ENCODE peak calls at places on chromosome 2, in five cellular contexts. One of them, this sample, is unnamed.

GRCh38 chr2:128755693-128756371 is 437.2 kb upstream of the HS6ST1 start:
- DNase-seq in mesenchymal stem cell: no peak
- DNase-seq in H1: no peak
- DNase-seq in trophoblast cell: no peak
- DNase-seq in H9: no peak
- DNase-seq in this sample: no peak

GRCh38 chr2:237025090-237025865 is 60.4 kb upstream of the COPS8 start:
- DNase-seq in H9: no peak
- DNase-seq in H1: no peak
- DNase-seq in mesenchymal stem cell: peak
- DNase-seq in trophoblast cell: peak
- DNase-seq in this sample: no peak

GRCh38 chr2:145760781-145761649 is 1241.1 kb upstream of the ZEB2 start:
- DNase-seq in trophoblast cell: no peak
- DNase-seq in mesenchymal stem cell: peak
- DNase-seq in H9: no peak
- DNase-seq in H1: no peak
- DNase-seq in this sample: no peak

GRCh38 chr2:25310965-25311865 is 30.5 kb downstream of the DNMT3A start:
- DNase-seq in mesenchymal stem cell: no peak
- DNase-seq in H1: peak
- DNase-seq in trophoblast cell: no peak
- DNase-seq in H9: peak
- DNase-seq in this sample: no peak

GRCh38 chr2:88187038-88187676 is 17.0 kb downstream of the THNSL2 start:
- DNase-seq in trophoblast cell: peak
- DNase-seq in H1: peak
- DNase-seq in mesenchymal stem cell: peak
- DNase-seq in H9: peak
- DNase-seq in this sample: peak

GRCh38 chr2:208025814-208026184 is 472 bp upstream of the PLEKHM3 start:
- DNase-seq in H9: peak
- DNase-seq in trophoblast cell: no peak
- DNase-seq in H1: no peak
- DNase-seq in mesenchymal stem cell: no peak
- DNase-seq in this sample: no peak

GRCh38 chr2:196823750-196824149 is 14.6 kb upstream of the C2orf66 start:
- DNase-seq in H9: no peak
- DNase-seq in trophoblast cell: peak
- DNase-seq in mesenchymal stem cell: peak
- DNase-seq in H1: no peak
- DNase-seq in this sample: no peak

GRCh38 chr2:88077076-88077475 is 9.5 kb downstream of the SMYD1 start:
- DNase-seq in mesenchymal stem cell: no peak
- DNase-seq in H1: no peak
- DNase-seq in trophoblast cell: no peak
- DNase-seq in H9: no peak
- DNase-seq in this sample: no peak

GRCh38 chr2:127917916-127918315 is 32.2 kb upstream of the AMMECR1L start:
- DNase-seq in H9: no peak
- DNase-seq in H1: no peak
- DNase-seq in mesenchymal stem cell: no peak
- DNase-seq in trophoblast cell: peak
- DNase-seq in this sample: no peak

GRCh38 chr2:183089192-183089851 is 10.8 kb downstream of the DUSP19 start:
- DNase-seq in H9: no peak
- DNase-seq in mesenchymal stem cell: no peak
- DNase-seq in trophoblast cell: no peak
- DNase-seq in H1: no peak
- DNase-seq in this sample: no peak

GRCh38 chr2:144183744-144184143 is 336.2 kb downstream of the ZEB2 start:
- DNase-seq in trophoblast cell: peak
- DNase-seq in H1: no peak
- DNase-seq in mesenchymal stem cell: no peak
- DNase-seq in H9: no peak
- DNase-seq in this sample: no peak

GRCh38 chr2:28610583-28611201 is 114.8 kb downstream of the PLB1 start:
- DNase-seq in mesenchymal stem cell: peak
- DNase-seq in H1: no peak
- DNase-seq in H9: no peak
- DNase-seq in trophoblast cell: peak
- DNase-seq in this sample: no peak

GRCh38 chr2:168075446-168075845 is 171.9 kb downstream of the STK39 start:
- DNase-seq in trophoblast cell: no peak
- DNase-seq in mesenchymal stem cell: peak
- DNase-seq in H9: no peak
- DNase-seq in H1: no peak
- DNase-seq in this sample: no peak
- H2BK12ac ChIP-seq in trophoblast cell: no peak
- H2BK12ac ChIP-seq in mesenchymal stem cell: no peak
- H2BK12ac ChIP-seq in H9: no peak
- H2BK12ac ChIP-seq in H1: no peak
- H2BK12ac ChIP-seq in this sample: no peak

DNA sequence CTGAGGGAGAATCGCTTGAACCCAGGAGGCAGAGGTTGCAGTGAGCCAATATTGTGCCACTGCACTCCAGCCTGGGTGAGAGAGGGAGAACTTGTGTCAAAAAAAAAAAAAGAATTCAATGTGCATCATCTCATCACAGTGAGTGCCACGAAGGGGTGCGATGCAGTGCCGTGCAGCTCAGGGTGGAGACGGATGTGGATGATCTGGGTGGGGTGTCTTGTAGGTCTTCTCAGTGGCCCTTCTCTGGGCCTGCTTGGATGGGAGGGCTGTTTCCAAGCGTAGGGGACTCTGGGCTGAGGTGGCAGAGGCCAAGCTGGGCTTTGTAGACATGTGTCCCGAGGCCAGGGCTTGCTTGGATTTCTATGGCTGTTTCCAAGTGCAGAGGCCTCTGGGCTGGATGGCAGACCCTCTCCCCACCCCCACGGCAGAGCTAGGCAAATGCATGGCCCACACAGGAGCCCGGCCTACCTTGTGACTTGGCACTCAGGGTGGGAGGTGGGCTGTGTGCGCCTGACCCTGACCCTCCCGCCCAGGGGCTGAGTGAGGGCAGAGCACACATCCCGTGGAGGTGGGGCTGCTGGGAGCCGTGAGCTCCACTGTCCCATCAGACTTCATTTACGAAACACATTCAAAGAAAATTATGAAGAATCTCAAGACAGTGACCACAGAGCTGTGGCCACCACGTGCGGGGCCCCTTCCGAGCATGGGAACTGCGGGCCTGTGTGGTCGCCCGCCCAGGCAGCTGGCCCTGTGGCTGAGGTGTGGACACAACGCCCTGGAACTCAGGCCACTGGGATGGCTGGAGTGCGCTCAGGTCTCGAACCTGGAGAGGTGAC is 76.4 kb downstream of the ASB1 start:
- DNase-seq in mesenchymal stem cell: no peak
- DNase-seq in H9: peak
- DNase-seq in H1: peak
- DNase-seq in trophoblast cell: no peak
- DNase-seq in this sample: no peak
- H2BK12ac ChIP-seq in mesenchymal stem cell: no peak
- H2BK12ac ChIP-seq in H9: no peak
- H2BK12ac ChIP-seq in H1: no peak
- H2BK12ac ChIP-seq in trophoblast cell: no peak
- H2BK12ac ChIP-seq in this sample: no peak

DNA sequence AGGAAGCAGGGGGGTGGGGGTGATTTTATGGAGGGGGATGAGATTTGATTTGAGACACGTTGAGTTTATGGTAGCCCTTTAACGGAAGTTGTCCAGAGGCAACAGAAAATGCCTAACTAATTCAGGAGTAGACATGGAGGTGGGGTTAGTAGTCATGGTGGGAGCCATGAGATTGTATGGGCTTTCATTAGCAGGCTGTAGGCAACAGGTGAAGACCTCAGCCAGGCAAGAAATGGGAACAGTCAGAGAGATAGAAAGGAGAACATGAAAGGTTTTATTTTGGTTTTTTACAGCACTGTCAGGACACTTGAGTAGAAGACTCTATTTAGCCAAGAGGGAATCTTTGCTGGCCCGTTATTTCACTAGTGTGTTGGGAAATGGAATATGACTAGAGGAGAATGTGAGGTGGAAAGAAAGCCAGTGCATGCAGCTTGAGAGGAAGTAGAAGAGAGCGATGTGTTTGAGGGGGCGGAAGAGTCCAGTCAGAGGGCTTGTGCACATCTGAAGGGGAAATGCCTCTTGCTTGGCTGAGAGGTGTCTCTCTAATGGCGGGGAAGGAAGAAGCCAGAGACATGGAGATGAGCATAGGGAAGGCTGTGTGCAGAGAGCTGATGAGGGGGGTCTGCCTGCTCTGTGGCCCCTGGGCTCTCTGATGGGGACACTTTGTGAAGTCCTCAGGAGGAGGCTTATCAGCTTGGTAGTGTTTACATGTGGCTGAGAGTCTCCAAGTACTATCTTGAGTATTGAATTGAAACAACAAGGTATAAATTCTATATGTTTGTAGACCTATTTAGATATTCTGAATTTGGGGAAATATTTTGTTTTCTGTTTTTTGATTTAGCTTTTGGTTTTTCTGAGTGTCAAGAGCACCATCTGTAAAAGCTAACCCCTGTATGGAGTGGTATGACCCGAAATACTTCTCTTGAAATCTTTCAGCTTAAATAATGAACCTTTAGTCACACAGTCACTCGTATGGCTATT is 66.9 kb upstream of the ITM2C start:
- DNase-seq in H1: no peak
- DNase-seq in trophoblast cell: peak
- DNase-seq in H9: no peak
- DNase-seq in mesenchymal stem cell: peak
- DNase-seq in this sample: no peak
- H2BK12ac ChIP-seq in H1: peak
- H2BK12ac ChIP-seq in trophoblast cell: no peak
- H2BK12ac ChIP-seq in H9: no peak
- H2BK12ac ChIP-seq in mesenchymal stem cell: peak
- H2BK12ac ChIP-seq in this sample: no peak

DNA sequence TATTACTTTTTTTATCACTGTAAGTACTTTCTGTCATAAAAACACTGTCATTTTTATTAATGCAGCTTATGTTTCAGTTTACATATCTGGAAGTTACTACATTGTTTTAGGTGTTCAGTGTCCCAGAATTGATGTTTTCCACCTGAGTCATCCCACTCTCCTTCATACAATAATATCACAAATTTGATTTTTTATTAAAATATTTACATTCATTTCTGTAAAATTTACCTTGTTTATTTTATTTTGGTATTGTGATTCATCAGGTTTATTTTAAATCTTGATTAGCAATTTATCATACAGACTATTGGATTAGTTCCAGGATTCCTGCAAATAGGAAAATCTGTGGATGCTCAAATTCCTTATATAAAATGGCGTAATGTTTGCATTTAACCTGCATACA is 1662.9 kb downstream of the SUCLG1 start:
- DNase-seq in trophoblast cell: no peak
- DNase-seq in H1: no peak
- DNase-seq in mesenchymal stem cell: no peak
- DNase-seq in H9: no peak
- DNase-seq in this sample: no peak
- H2BK12ac ChIP-seq in trophoblast cell: no peak
- H2BK12ac ChIP-seq in H1: no peak
- H2BK12ac ChIP-seq in mesenchymal stem cell: no peak
- H2BK12ac ChIP-seq in H9: no peak
- H2BK12ac ChIP-seq in this sample: no peak

GRCh38 chr2:109094144-109094543 is 34.9 kb upstream of the SH3RF3 start:
- DNase-seq in H9: no peak
- DNase-seq in mesenchymal stem cell: no peak
- DNase-seq in H1: no peak
- DNase-seq in trophoblast cell: no peak
- DNase-seq in this sample: no peak
- H2BK12ac ChIP-seq in H9: no peak
- H2BK12ac ChIP-seq in mesenchymal stem cell: no peak
- H2BK12ac ChIP-seq in H1: no peak
- H2BK12ac ChIP-seq in trophoblast cell: no peak
- H2BK12ac ChIP-seq in this sample: no peak

GRCh38 chr2:130936451-130936850 is 99.7 kb downstream of the ARHGEF4 start:
- DNase-seq in mesenchymal stem cell: no peak
- DNase-seq in trophoblast cell: no peak
- DNase-seq in H9: no peak
- DNase-seq in H1: no peak
- DNase-seq in this sample: no peak
- H2BK12ac ChIP-seq in mesenchymal stem cell: no peak
- H2BK12ac ChIP-seq in trophoblast cell: no peak
- H2BK12ac ChIP-seq in H9: no peak
- H2BK12ac ChIP-seq in H1: no peak
- H2BK12ac ChIP-seq in this sample: no peak